ENCODE peak calls at places on chromosomes 16 and 17, in five cellular contexts. K, P, S, O and R are unnamed samples.

GRCh38 chr16:89687092-89687940 is 827 bp downstream of the CDK10 start:
- DNase-seq in K (peak), P (no peak), O (peak), S (peak), R (peak)

GRCh38 chr17:48070195-48070594 is 22.0 kb downstream of the NFE2L1 start:
- DNase-seq in K (no peak), P (no peak), S (no peak), O (no peak), R (no peak)

GRCh38 chr16:48492131-48492530 is 106.9 kb upstream of the SIAH1 start:
- DNase-seq in O (peak), P (no peak), K (no peak), S (no peak), R (no peak)

GRCh38 chr17:10270258-10270657 is 71.9 kb upstream of the GAS7 start:
- DNase-seq in S (no peak), K (no peak), O (no peak), P (no peak), R (no peak)

GRCh38 chr17:7097940-7098339 is 16.7 kb downstream of the ASGR2 start:
- DNase-seq in K (no peak), P (no peak), O (peak), S (no peak), R (no peak)

GRCh38 chr16:84040823-84041391 is 1.7 kb downstream of the SLC38A8 start:
- DNase-seq in P (no peak), O (no peak), S (no peak), K (no peak), R (no peak)

GRCh38 chr17:55314784-55315491 is 50.2 kb downstream of the HLF start:
- DNase-seq in O (no peak), K (no peak), P (no peak), S (no peak), R (no peak)

GRCh38 chr17:42133461-42134041 is 10.9 kb downstream of the HSPB9 start:
- DNase-seq in S (no peak), K (no peak), P (no peak), O (no peak), R (peak)

GRCh38 chr17:56761387-56761786 is 72.3 kb downstream of the C17orf67 start:
- DNase-seq in P (no peak), O (no peak), K (no peak), S (no peak), R (no peak)

GRCh38 chr17:42120161-42121065 is 754 bp downstream of the KAT2A start:
- DNase-seq in P (no peak), O (no peak), S (no peak), K (no peak), R (no peak)

GRCh38 chr17:348692-349425 is 3.7 kb downstream of the RPH3AL start:
- DNase-seq in S (peak), P (no peak), K (no peak), O (peak), R (peak)

GRCh38 chr16:57713596-57713995 is 19.0 kb downstream of the DRC7 start:
- DNase-seq in O (no peak), K (no peak), P (no peak), S (no peak), R (no peak)

GRCh38 chr17:30380106-30380420 is 1.3 kb downstream of the CPD start:
- DNase-seq in O (peak), P (no peak), S (no peak), K (no peak), R (no peak)

GRCh38 chr16:51067352-51067751 is 83.7 kb downstream of the SALL1 start:
- DNase-seq in K (no peak), O (no peak), S (no peak), P (no peak), R (no peak)

GRCh38 chr17:58161566-58161965 is 5.2 kb upstream of the OR4D2 start:
- DNase-seq in O (no peak), S (no peak), K (no peak), P (no peak), R (no peak)

GRCh38 chr17:42249681-42250446 is 26.3 kb downstream of the STAT5B start:
- DNase-seq in K (no peak), O (no peak), P (no peak), S (no peak), R (no peak)

GRCh38 chr16:4944333-4945281 is 7.7 kb upstream of the PPL start:
- DNase-seq in K (peak), P (peak), S (peak), O (peak), R (peak)

GRCh38 chr17:78745407-78746088 is 36.5 kb downstream of the CYTH1 start:
- DNase-seq in P (peak), K (no peak), O (peak), S (peak), R (no peak)

GRCh38 chr17:73017653-73018052 is 74.8 kb downstream of the SLC39A11 start:
- DNase-seq in S (no peak), P (no peak), K (peak), O (peak), R (no peak)

GRCh38 chr17:73594025-73594424 is 50.2 kb downstream of the SDK2 start:
- DNase-seq in O (no peak), S (no peak), P (no peak), K (no peak), R (no peak)

GRCh38 chr17:79218175-79218824 is 143.7 kb downstream of the ENGASE start:
- DNase-seq in P (no peak), K (no peak), O (no peak), S (no peak), R (no peak)

GRCh38 chr17:79843475-79843916 is 4.3 kb upstream of the CBX4 start:
- DNase-seq in S (no peak), K (no peak), O (no peak), P (no peak), R (no peak)

GRCh38 chr17:60173304-60173807 is 23.6 kb downstream of the CA4 start:
- DNase-seq in P (peak), O (no peak), K (no peak), S (no peak), R (no peak)
- TF ChIP-seq CTCF in P (no peak), O (no peak), K (no peak), S (no peak), R (no peak)

DNA sequence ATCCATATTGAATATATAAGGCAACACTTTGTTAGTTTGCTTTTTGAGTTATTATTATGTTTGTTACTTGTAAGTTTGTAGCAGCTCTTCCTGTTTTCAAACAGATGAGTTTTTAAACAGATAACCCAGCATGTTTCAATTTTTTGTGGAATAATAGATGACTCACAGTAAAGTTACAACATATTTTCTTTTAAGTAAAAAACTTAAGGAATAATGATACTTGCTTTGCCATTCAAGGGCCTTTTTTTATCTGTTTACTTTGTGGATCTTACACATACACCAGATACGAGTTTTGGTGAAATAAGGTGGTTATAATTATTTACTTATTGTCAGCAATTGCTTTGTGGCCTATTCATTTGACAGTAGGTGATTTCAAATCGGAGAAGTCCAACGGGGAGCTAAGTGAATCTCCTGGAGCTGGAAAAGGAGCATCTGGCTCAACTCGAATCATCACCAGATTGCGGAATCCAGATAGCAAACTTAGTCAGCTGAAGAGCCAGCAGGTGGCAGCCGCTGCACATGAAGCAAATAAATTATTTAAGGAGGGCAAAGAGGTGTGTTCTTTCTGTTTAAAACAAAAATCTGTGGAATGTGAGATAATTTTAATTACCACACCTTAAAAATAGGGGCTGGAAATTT is 66.3 kb downstream of the BPTF start:
- DNase-seq in K (peak), O (peak), P (peak), S (no peak), R (peak)
- TF ChIP-seq CTCF in K (peak), O (peak), P (peak), S (no peak), R (peak)

DNA sequence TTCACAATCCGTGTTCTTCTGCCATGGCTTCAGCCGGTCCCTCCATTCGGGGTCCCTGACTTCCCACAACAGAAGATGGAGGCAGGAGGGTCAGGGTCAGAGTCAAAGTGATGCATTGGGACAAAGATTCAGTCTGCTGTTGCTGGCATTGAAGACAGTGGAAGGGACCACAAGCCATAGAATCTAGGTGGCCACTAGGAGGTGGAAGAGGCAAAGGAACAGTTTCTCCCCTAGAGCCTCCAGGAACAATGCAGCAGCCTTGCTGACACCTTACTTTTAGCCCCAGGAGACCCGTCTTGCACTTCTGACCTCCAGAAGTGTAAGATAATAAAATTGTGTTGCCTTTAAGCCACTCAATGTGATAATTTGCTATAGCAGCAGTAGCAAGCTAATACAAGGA is 55.9 kb downstream of the MFSD11 start:
- DNase-seq in P (peak), S (peak), O (peak), K (peak), R (no peak)
- TF ChIP-seq CTCF in P (peak), S (peak), O (peak), K (peak), R (peak)

DNA sequence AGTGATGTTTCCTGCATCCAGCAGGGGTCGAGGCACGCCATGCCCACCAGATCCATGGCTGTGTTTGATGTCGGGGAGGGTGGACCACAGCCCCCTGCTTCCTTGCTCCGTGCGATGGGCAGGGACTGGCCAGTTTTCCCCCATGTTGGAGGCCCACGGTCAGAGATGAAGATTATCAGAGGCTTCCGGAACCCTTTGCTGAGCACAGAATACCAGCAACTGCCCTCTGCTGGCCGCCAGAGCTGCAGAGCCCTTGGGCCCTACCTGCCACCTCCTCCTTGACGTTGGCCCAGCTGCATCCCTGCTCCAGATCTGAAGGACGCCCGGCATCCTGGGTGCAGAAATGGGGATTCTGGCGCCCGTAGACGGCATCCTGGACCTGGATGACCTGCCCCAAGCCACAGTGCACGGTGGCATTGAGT is 23.7 kb upstream of the BCO1 start:
- DNase-seq in O (peak), S (peak), P (no peak), K (peak), R (no peak)
- TF ChIP-seq CTCF in O (peak), S (no peak), P (no peak), K (peak), R (no peak)

DNA sequence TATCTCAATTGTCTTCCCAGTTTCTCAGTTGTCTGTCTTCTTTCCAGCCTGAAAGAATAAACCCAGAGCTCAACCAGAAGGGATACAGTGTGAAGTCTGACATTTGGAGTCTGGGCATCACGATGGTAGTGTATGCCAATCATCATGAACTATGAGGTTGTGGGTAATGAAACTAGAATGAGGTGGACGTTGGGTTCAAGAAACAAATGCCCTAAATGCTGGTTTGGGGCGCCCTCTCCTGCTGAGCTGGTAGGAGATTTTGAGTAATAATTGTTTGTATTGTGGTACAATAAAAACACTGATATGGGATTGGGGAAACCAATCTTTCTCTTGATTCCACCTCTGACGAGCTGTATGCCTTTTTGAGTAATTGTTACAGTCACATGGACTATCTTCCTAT is 110.4 kb downstream of the MAP2K6 start:
- DNase-seq in O (peak), K (no peak), S (peak), P (no peak), R (no peak)
- TF ChIP-seq CTCF in O (peak), K (peak), S (no peak), P (peak), R (peak)

DNA sequence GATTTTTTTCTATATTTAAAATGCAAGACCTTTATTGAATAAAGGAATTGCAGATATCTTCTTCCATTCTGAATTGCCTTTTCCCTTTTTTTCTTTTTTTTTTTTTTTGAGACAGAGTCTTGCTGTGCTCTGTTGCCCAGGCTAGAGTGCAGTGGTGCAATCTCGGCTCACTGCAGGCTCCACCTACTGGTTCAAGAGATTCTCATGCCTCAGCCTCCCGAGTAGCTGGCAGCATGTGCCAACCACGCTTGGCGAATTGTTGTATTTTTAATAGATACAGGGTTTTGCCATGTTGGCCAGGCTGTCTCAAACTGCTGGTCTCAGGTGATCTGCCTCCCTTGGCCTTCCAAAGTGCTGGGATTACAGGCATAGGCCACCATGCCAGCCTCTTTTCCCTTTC is 151.5 kb downstream of the CEP112 start:
- DNase-seq in K (no peak), S (peak), O (peak), P (peak), R (no peak)
- TF ChIP-seq CTCF in K (peak), S (no peak), O (peak), P (peak), R (peak)

GRCh38 chr17:28743243-28744103 is at the start of gene TRAF4:
- DNase-seq in O (peak), S (peak), P (peak), K (peak), R (peak)
- TF ChIP-seq CTCF in O (no peak), S (no peak), P (no peak), K (peak), R (peak)

GRCh38 chr16:30371248-30371816 is 1.0 kb upstream of the TBC1D10B start:
- DNase-seq in P (no peak), S (no peak), O (no peak), K (no peak), R (no peak)
- TF ChIP-seq CTCF in P (no peak), S (no peak), O (no peak), K (no peak), R (no peak)

GRCh38 chr16:86107190-86107589 is 208.2 kb downstream of the IRF8 start:
- DNase-seq in P (no peak), O (no peak), S (no peak), K (no peak), R (no peak)

GRCh38 chr16:86110134-86110533 is 211.2 kb downstream of the IRF8 start:
- DNase-seq in S (no peak), O (no peak), K (no peak), P (no peak), R (no peak)

GRCh38 chr16:86110726-86111125 is 211.8 kb downstream of the IRF8 start:
- DNase-seq in O (no peak), S (no peak), P (no peak), K (no peak), R (no peak)

GRCh38 chr16:86104537-86105048 is 205.6 kb downstream of the IRF8 start:
- DNase-seq in K (no peak), O (no peak), P (no peak), S (no peak), R (no peak)

GRCh38 chr16:86108062-86108461 is 209.1 kb downstream of the IRF8 start:
- DNase-seq in S (no peak), K (no peak), O (no peak), P (no peak), R (no peak)
- TF ChIP-seq CTCF in S (no peak), K (no peak), O (no peak), P (no peak), R (no peak)

DNA sequence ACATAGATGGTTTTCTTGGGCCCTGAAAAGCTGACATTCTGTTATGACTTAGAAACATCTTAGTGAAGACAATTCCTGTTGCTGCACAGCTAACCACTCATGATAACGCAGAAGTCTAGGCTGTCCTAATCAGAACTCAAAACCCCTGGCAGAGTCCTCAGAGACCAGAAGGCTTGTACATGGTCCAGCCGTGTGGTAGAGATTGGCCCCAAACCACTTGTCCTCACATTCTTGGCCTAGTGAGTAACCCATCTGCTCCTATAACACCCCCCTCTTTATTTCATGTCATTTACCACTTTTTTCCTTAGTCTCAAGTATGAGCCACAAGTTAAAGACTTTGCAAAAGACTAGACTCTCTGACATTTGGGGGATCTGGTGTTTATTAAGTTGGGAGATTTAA is 116.5 kb upstream of the ADAMTS18 start:
- DNase-seq in O (no peak), S (no peak), P (no peak), K (peak), R (no peak)
- TF ChIP-seq CTCF in O (no peak), S (no peak), P (no peak), K (no peak), R (no peak)